ENCODE peak calls at places on chromosomes 1 and 21, in four cellular contexts. D, P, B and A are unnamed samples. For H3K4me1, the result is how much of the 10 kb centered on the place peaks cover.

GRCh38 chr1:32334864-32335618 is 992 bp downstream of the MARCKSL1 start:
- DNase-seq in D (no peak), B (no peak), P (peak), A (no peak)

GRCh38 chr1:66752000-66752592 is at the start of gene DYNLT5:
- DNase-seq in B (peak), D (no peak), P (no peak), A (peak)

GRCh38 chr21:45513003-45513706 is 29.1 kb downstream of the SLC19A1 start:
- DNase-seq in B (no peak), P (no peak), D (no peak), A (no peak)

GRCh38 chr21:41616063-41616591 is 108.2 kb upstream of the TMPRSS2 start:
- DNase-seq in P (no peak), B (no peak), D (no peak), A (no peak)

GRCh38 chr1:32116531-32116930 is 8.7 kb downstream of the KPNA6 start:
- DNase-seq in B (no peak), P (no peak), D (no peak), A (no peak)

GRCh38 chr21:37079211-37079824 is 6.3 kb downstream of the TTC3 start:
- DNase-seq in D (no peak), B (no peak), P (no peak), A (no peak)

GRCh38 chr1:91730781-91731732 is 154.9 kb downstream of the TGFBR3 start:
- DNase-seq in P (no peak), D (peak), B (no peak), A (no peak)

GRCh38 chr1:116538527-116538926 is 32.3 kb downstream of the CD58 start:
- DNase-seq in B (no peak), P (peak), D (no peak), A (no peak)

GRCh38 chr1:115976900-115977480 is 677 bp downstream of the SLC22A15 start:
- DNase-seq in D (no peak), B (peak), P (no peak), A (no peak)

GRCh38 chr1:54296666-54297065 is 96.7 kb downstream of the MRPL37 start:
- DNase-seq in D (no peak), B (no peak), P (no peak), A (no peak)

GRCh38 chr1:179002552-179003345 is 22.9 kb upstream of the FAM20B start:
- DNase-seq in D (peak), P (peak), B (peak), A (peak)

GRCh38 chr1:94552071-94552586 is 10.6 kb upstream of the F3 start:
- DNase-seq in P (no peak), B (peak), D (no peak), A (no peak)

GRCh38 chr1:172245788-172246187 is 174.7 kb upstream of the C1orf105 start:
- DNase-seq in D (no peak), B (no peak), P (no peak), A (no peak)

GRCh38 chr1:206105612-206106011 is 11.6 kb downstream of the AVPR1B start:
- DNase-seq in P (no peak), B (no peak), D (no peak), A (no peak)

GRCh38 chr1:206102292-206102936 is 14.8 kb downstream of the AVPR1B start:
- DNase-seq in D (no peak), B (no peak), P (no peak), A (no peak)

GRCh38 chr1:206101351-206101750 is 15.8 kb downstream of the AVPR1B start:
- DNase-seq in P (no peak), B (no peak), D (no peak), A (no peak)

GRCh38 chr1:206106328-206107167 is 10.6 kb downstream of the AVPR1B start:
- DNase-seq in B (peak), D (peak), P (peak), A (peak)

DNA sequence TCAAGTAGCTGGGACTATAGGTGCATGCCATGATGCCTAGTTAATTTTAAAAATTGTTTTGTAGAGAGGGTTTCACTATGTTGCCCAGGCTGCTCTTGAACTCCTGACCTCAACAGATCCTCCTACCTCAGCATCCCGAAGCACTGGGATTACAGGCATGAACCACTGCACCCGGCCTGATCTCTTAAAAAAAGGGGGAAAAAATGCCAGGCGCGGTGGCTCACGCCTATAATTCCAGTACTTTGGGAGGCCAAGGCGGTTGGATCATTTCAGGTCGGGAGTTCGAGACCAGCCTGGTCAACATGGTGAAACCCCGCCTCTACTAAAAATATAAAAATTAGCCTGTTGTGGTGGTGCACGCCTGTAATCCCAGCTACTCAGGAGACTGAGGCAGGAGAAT is 13.2 kb downstream of the AVPR1B start:
- DNase-seq in P (no peak), D (no peak), B (no peak), A (no peak)
- H3K4me1 ChIP-seq in P (under half), D (under half), B (under half), A (under half)

GRCh38 chr1:107019166-107019565 is 37.3 kb upstream of the PRMT6 start:
- DNase-seq in P (no peak), B (no peak), D (no peak), A (no peak)

GRCh38 chr1:107018445-107018844 is 38.0 kb upstream of the PRMT6 start:
- DNase-seq in P (no peak), B (no peak), D (no peak), A (no peak)

GRCh38 chr1:107010582-107010981 is 45.9 kb upstream of the PRMT6 start:
- DNase-seq in B (no peak), D (no peak), P (no peak), A (no peak)

GRCh38 chr1:107016376-107016978 is 40.0 kb upstream of the PRMT6 start:
- DNase-seq in B (no peak), P (no peak), D (no peak), A (no peak)
- H3K4me3 ChIP-seq in B (no peak), P (no peak), D (no peak), A (no peak)

DNA sequence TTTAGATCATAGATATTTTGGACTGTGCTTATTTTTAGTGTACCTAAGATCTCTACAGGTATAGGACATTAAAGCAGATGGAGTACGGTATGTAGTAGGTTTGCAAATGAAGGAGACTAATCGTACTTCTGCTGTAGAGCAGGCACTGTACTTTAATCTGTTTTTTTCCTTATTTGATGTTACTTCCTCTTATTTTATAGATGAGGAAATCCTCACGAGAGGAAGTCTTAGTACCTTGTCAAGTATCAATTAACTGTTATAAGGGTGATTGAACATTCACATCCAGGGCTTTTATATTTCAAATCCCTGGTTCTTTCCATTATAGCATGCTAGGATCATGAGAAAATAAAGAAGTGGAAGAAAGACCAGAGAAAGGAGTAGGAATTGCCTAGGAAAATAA is 41.1 kb downstream of the CACHD1 start:
- DNase-seq in D (no peak), P (no peak), B (no peak), A (no peak)
- H3K4me1 ChIP-seq in D (under half), P (under half), B (under half), A (half or more)

GRCh38 chr1:3073520-3074296 is 4.7 kb downstream of the PRDM16 start:
- DNase-seq in B (no peak), D (no peak), P (no peak), A (no peak)

GRCh38 chr1:3071507-3072177 is 2.6 kb downstream of the PRDM16 start:
- DNase-seq in P (no peak), B (no peak), D (no peak), A (no peak)

GRCh38 chr1:3072948-3073519 is 4.0 kb downstream of the PRDM16 start:
- DNase-seq in P (no peak), D (no peak), B (no peak), A (no peak)

GRCh38 chr1:3070654-3071506 is 1.9 kb downstream of the PRDM16 start:
- DNase-seq in B (no peak), D (no peak), P (no peak), A (no peak)

GRCh38 chr1:3072178-3072947 is 3.4 kb downstream of the PRDM16 start:
- DNase-seq in P (no peak), B (no peak), D (no peak), A (no peak)
- H3K4me3 ChIP-seq in P (no peak), B (no peak), D (peak), A (no peak)

DNA sequence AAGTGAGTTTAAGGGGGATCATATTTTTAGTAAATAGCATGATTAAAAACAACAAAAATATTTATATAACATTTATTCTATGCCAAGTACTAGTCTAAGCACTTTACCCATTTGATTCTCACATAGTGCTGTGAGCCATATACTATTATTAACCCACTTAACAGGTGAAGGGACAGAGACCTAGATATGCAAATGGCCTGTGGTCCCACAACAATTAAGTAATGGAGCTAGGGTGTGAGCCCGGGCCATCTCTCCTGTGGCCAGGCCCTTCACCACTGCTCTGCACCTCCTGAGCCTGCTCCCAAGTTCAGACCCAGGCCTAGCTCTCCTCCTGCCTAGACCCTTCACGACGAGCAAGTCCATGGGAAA is 537 bp downstream of the ASCL5 start:
- DNase-seq in D (no peak), P (no peak), B (no peak), A (no peak)
- H3K4me1 ChIP-seq in D (under half), P (under half), B (under half), A (under half)